ENCODE peak calls at places on chromosomes 12 and 14, in six cellular contexts. N, X, M, Y, K and B are unnamed samples.

GRCh38 chr12:51082561-51083139 is 746 bp downstream of the CSRNP2 start:
- DNase-seq in N (peak), Y (no peak), M (peak), X (no peak), K (peak), B (peak)

GRCh38 chr12:131642101-131642540 is 68.8 kb upstream of the SFSWAP start:
- DNase-seq in X (peak), N (no peak), Y (peak), K (peak), M (no peak), B (no peak)

GRCh38 chr14:76424359-76424758 is 48.4 kb downstream of the ESRRB start:
- DNase-seq in Y (no peak), X (no peak), M (no peak), K (no peak), N (no peak), B (no peak)

GRCh38 chr14:47149326-47149725 is 497.7 kb upstream of the RPL10L start:
- DNase-seq in M (no peak), X (no peak), N (no peak), K (no peak), Y (no peak), B (no peak)

GRCh38 chr12:8912910-8913309 is 1.4 kb upstream of the PHC1 start:
- DNase-seq in K (peak), Y (no peak), M (no peak), N (no peak), X (no peak), B (no peak)

GRCh38 chr12:116040412-116040811 is 237.1 kb downstream of the MED13L start:
- DNase-seq in X (no peak), K (no peak), M (no peak), N (peak), Y (no peak), B (no peak)

GRCh38 chr12:98421336-98421735 is 94.1 kb upstream of the TMPO start:
- DNase-seq in X (no peak), N (no peak), Y (no peak), M (no peak), K (no peak), B (no peak)

GRCh38 chr12:92145481-92145730 is 240 bp downstream of the BTG1 start:
- DNase-seq in Y (no peak), N (no peak), K (no peak), M (no peak), X (no peak), B (no peak)

GRCh38 chr14:98945611-98946570 is 326.1 kb downstream of the BCL11B start:
- DNase-seq in N (no peak), Y (no peak), M (no peak), X (no peak), K (no peak), B (no peak)

GRCh38 chr12:24898185-24898584 is 50.7 kb downstream of the BCAT1 start:
- DNase-seq in N (peak), X (no peak), M (peak), Y (no peak), K (no peak), B (no peak)

GRCh38 chr12:27001663-27002062 is 12.5 kb downstream of the TM7SF3 start:
- DNase-seq in Y (no peak), M (no peak), X (no peak), K (no peak), N (no peak), B (no peak)

GRCh38 chr14:33516898-33517436 is 433.9 kb downstream of the EGLN3 start:
- DNase-seq in X (no peak), M (peak), K (no peak), Y (no peak), N (no peak), B (no peak)

GRCh38 chr12:39831587-39832315 is 212.1 kb upstream of the ABCD2 start:
- DNase-seq in Y (no peak), N (peak), M (no peak), K (no peak), X (no peak), B (no peak)

GRCh38 chr12:26699237-26699636 is 133.8 kb downstream of the ITPR2 start:
- DNase-seq in X (no peak), K (no peak), M (no peak), N (no peak), Y (no peak), B (no peak)

GRCh38 chr14:104442611-104443390 is 136.8 kb upstream of the C14orf180 start:
- DNase-seq in Y (no peak), K (no peak), N (no peak), M (no peak), X (no peak), B (no peak)

GRCh38 chr12:10716704-10717315 is 6.3 kb downstream of the YBX3 start:
- DNase-seq in Y (no peak), M (peak), K (no peak), X (peak), N (peak), B (peak)

GRCh38 chr14:100589071-100589759 is 2.0 kb upstream of the BEGAIN start:
- DNase-seq in N (no peak), M (no peak), X (no peak), Y (no peak), K (no peak), B (no peak)

GRCh38 chr12:66803972-66804371 is 125.1 kb upstream of the GRIP1 start:
- DNase-seq in K (no peak), X (no peak), Y (no peak), M (no peak), N (no peak), B (no peak)

GRCh38 chr12:124560519-124560918 is 6.9 kb downstream of the NCOR2 start:
- DNase-seq in Y (no peak), K (no peak), M (no peak), X (no peak), N (no peak), B (no peak)

GRCh38 chr14:42965512-42965911 is 1358.8 kb downstream of the LRFN5 start:
- DNase-seq in N (no peak), M (no peak), X (no peak), K (no peak), Y (no peak), B (no peak)

GRCh38 chr12:93176610-93177126 is 201.1 kb upstream of the NUDT4 start:
- DNase-seq in K (no peak), N (no peak), Y (no peak), M (peak), X (no peak), B (no peak)

DNA sequence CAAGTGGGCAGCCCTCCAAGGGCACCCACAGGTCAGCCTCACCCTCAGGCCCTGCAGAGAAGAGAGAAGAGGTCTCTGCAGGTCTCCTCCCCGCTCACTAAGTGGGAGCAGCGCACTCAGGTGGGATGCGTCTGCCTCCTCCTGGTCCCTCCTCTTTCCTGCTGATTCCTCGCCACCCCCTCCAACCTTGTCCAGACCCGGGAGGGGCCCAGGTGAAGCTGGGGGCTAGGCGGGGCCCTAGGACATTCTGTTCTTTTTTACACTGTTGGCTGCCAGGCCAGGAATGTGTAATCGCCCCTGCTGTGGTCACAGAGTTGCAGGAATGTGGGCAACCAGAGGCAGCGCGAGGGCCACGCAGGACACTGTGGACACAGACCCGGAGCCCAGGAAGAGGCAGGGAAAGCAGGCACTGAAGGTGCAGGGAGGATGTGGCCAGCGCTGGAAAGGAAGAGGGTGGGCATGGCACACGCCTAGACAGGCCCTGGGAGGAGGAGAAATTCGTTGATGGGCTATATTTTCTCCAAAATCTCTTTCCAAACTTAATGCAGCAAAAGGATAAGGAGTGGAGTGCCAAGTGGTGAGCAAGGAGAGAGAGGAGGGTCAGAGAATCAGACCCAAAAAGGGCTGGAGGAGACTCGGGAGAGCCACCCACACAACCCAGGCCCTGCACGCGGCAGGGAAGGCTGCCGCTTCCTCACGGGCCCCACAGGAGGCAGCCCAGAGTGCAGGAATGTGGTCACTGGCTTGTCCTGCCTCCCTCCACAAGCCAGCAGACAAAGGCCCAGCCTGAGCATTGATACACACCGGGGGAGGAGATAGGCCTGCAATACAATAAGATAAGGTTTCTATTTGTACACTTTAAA is 947 bp upstream of the SCNN1A start:
- DNase-seq in K (no peak), Y (no peak), N (peak), M (peak), X (no peak), B (no peak)
- TF ChIP-seq CTCF in K (peak), Y (no peak), N (peak), M (peak), X (peak), B (no peak)

DNA sequence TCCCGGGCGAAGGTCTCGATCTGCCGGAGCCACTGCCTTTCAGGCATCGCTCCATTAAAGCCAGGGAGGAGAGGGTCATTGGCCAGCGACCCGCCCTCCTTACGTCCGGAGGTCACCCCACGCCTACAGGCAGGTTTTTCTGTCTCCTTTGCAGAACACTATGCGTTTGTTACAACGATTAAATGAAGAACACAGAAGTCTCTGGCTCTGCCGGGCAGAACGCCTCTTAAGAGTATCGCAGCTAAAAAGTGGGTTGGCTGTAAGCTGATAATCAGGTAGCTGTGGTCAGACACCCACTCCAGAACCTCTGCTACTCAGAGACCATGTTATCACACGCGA is 15.0 kb downstream of the OTX2 start:
- DNase-seq in M (no peak), Y (no peak), X (no peak), K (no peak), N (no peak), B (no peak)
- H3K4me3 ChIP-seq in M (no peak), Y (no peak), X (no peak), K (no peak), N (no peak), B (no peak)

GRCh38 chr12:52362118-52362726 is 5.1 kb downstream of the KRT85 start:
- DNase-seq in Y (no peak), M (no peak), K (peak), N (no peak), X (no peak), B (no peak)
- TF ChIP-seq CTCF in Y (peak), M (peak), K (peak), N (no peak), X (peak), B (no peak)

DNA sequence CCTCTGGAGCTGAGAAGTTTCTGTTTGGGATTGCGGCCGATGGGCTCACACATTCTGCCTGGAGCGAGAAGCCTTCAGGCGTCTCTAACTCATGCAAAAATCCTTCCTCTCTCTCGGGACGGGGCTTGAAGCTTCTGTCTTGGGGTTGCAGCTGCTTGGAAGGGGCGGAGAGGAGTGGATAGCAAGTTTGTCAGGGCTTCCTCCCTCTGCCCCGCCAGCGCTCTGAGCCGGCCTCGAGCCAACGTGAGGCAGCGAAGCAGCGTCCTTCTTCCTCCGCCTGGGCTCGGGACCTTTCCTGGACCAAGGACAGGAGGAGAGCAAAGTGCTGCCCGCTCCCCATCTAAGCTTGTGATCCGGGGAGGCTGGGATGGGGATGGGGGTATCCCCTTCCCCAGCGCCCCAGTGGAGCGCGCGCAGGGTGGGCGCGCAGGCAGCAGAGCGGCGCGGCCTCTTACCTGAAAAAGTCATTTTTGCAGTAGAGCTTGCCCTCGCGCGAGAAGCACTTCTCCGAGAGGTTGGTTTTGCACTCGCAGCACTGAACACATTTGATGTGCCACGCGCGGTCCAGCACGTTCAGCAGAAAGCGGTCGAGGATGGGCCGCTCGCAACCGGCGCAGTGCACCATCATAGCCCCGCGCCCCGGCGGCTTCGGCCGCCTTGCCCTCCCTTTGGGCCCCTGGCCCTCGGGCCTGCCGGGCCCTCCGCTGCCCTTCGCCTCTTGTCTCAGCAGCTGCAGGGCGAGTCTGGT is 626 bp downstream of the LHX5 start:
- DNase-seq in Y (no peak), K (no peak), X (no peak), M (no peak), N (no peak), B (no peak)
- H3K4me3 ChIP-seq in Y (no peak), K (no peak), X (no peak), M (no peak), N (no peak), B (no peak)

DNA sequence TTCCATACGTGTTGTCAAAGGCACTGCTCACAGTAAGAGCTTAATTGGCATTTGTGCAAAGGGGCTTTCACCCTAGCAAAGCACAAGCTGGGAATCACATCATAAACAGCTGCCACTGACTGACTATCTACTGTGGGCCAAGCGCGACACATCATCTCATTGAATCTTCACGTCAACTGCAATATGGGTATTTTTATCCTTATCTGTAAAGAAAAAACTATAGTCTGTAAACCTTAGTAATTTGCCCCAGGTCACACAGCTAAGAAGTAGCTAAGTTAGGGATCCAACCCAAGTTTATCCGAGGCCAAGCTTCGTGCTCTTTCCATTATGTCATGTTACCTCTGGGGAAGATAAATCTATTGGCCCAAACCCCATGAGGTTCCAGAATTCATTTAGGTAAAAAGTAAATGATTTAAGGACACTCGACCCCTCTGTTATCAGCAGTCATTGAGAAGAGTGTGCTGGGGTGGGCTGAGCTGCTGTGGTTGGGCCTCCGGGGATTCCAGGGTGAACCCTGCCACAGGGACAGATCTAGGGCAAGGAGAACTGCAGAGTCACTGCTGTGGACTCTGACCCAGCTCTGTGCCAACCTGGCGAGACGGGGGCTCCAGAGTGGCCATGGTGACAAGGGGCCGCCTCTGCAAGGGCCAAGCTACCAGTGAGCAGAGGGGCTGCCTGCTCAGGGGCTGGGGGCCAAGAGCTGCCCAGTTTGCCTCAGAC is 27.6 kb downstream of the NCKAP5L start:
- DNase-seq in M (no peak), N (no peak), X (no peak), Y (no peak), K (no peak), B (no peak)
- TF ChIP-seq CTCF in M (no peak), N (no peak), X (no peak), Y (no peak), K (no peak), B (no peak)

DNA sequence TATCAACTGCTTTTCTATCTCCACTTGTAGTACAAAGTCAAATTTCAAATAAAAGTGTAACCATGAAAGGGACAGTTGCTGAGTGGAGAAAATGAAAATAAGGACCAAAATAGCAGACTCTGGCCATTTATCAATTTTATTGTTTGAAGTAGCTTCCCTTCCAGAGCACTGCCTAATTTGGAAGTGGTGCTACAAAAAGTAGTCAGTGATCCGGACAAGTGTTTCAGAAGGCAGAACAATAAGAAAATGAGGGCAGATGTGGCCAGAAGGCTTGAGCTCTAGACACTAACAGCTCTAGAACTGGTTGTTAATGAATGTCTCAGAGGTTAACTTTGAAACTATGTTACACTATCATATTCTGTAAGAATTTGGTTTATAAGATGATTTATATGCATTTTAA is 48.9 kb downstream of the ABCC9 start:
- DNase-seq in K (no peak), N (no peak), M (no peak), X (no peak), Y (no peak), B (no peak)
- H3K4me3 ChIP-seq in K (no peak), N (no peak), M (no peak), X (no peak), Y (no peak), B (peak)

DNA sequence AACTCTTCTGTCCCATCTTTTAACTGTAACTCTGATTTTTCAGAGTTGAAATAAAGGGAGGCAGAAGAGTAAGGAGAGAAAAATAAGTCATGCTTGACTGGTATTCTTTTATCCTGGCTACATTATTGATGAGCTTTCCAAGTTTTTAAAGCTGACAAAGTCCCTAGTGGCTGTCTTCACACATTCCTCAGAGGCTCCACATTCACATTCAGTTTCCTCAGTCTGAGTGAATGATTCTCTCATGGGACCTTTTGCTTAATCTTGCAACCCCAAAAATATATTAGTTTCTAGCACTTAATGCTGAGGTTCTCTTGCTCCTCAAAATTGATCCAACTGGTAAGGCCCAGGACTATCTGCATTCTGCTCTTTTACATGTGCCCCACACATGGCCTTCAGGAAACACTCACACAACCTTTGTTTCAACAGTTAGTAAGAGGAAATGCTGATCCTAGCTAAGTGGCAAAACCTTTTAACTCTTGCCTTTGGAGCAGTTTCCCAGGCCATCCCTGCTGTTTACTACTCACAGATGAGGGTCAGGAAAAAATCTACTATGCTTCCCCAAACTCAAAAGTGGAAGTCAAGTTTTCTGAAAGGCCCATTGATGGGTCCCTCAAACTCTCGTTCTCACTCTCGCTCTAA is 61.7 kb upstream of the SLC6A15 start:
- DNase-seq in Y (no peak), X (no peak), M (no peak), K (no peak), N (no peak), B (no peak)
- TF ChIP-seq CTCF in Y (no peak), X (no peak), M (no peak), K (no peak), N (no peak), B (no peak)